ENCODE peak calls at places on chromosomes 16 and 17, in four cellular contexts. H is brain microvascular endothelial cell, K is IMR-90, L is GM23338. R is an unnamed sample.

GRCh38 chr16:30567160-30567990 is 4.1 kb downstream of the ZNF688 start:
- DNase-seq in H (no peak), K (peak), L (no peak), R (no peak)

GRCh38 chr17:72175263-72175662 is 54.4 kb downstream of the SOX9 start:
- DNase-seq in H (no peak), L (no peak), K (no peak), R (no peak)

GRCh38 chr16:50252082-50252611 is 14.2 kb upstream of the ADCY7 start:
- DNase-seq in H (no peak), K (no peak), L (no peak), R (peak)

GRCh38 chr17:64504769-64505319 is 1.2 kb downstream of the DDX5 start:
- DNase-seq in H (peak), L (no peak), K (peak), R (no peak)

GRCh38 chr17:29078183-29079045 is 35.5 kb downstream of the PIPOX start:
- DNase-seq in L (no peak), H (no peak), K (peak), R (no peak)

GRCh38 chr16:26525856-26526255 is 540.9 kb upstream of the C16orf82 start:
- DNase-seq in K (no peak), H (no peak), L (no peak), R (no peak)

GRCh38 chr17:47205419-47205963 is 3.7 kb upstream of the MYL4 start:
- DNase-seq in K (peak), H (peak), L (peak), R (no peak)

GRCh38 chr17:7081341-7082062 is 1.5 kb upstream of the CLEC10A start:
- DNase-seq in H (no peak), K (no peak), L (no peak), R (no peak)

GRCh38 chr17:33628500-33629336 is 335.6 kb upstream of the ASIC2 start:
- DNase-seq in L (no peak), K (no peak), H (no peak), R (no peak)

GRCh38 chr17:59757043-59757824 is 49.8 kb downstream of the VMP1 start:
- DNase-seq in K (no peak), H (no peak), L (no peak), R (no peak)

DNA sequence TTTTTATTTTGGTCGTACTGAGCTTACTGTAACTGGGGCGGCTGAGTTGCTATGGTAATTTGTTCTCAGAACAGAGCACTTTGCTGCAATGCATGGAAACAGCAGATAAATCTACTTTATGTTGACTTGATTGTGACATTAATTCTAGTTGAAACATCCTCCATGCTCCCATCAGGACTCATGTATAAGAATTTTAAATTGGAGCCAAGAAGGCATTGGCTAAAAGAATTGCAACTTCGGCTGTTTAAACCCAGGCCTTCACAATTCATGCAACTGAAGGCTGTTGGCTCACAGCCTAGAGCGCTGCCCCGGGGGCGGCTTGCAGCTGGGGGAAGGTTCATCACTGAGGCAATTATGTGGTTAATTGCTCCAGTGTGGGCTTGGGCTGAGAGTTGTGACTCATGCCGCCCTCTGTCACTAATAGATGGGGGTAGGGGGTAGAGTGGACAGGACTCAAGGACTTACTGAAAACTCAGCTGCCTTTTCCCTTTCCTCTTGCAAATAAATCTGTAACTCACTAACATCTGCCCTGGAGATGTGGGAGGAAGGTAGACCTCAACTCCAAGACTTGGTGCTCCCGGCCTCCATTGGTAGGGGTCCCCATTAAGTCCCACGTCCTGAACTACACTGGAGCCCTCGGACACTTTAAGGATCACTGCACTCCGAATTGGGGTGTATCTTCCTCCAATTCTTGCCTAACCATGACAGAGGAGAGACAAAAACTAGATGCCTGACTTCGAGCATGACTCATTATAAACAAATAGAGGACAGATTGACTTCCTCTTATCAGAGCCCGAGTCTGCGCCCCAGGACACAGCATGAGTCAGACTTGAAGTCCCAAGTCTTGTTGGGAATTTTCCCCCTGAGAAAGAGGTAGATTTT is 37.5 kb downstream of the ERCC4 start:
- DNase-seq in H (peak), K (peak), L (no peak), R (peak)
- H3K4me3 ChIP-seq in H (peak), K (peak), L (no peak), R (peak)

DNA sequence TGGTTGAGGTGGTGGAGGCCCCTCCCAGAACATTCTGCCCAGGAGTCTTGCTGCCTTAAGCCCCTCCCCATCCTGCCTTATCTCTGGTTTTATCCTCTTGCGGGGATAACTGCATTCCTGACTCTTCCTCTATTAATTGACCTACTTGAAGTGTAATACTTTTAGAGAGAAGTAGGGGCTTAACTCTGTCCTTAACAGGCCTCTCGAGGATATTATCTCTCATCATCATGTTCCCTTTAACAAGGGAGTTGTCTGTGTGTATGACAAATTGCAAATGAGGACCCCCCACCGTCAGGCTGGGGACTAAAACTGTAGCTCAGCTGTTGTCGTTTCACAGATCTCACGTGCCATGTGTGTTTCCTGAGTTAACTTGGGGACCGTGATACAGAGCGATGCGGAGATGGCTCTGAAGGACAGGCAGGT is 106.1 kb downstream of the RPTOR start:
- DNase-seq in K (no peak), H (peak), L (no peak), R (no peak)
- H3K4me3 ChIP-seq in K (no peak), H (no peak), L (no peak), R (no peak)

DNA sequence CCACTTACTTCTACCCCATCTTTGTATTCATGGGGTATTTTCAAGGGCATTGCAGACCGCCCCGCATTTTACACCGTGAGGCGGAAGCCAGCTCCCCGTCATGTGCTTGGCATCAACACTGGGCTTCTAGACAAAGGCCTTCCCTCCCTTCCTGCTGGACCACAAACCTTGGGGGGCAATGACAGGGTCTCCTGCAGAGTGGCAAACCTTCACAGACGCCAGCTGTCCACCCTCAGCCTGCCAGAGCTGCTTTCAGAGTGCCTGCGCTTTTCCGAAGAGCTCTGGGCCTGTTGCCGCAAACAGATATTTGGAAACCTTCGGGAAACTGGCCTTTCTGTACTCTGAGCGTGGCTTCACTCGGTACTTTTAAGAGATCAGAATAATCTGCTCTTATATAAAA is 152.2 kb upstream of the CHMP6 start:
- DNase-seq in L (no peak), H (no peak), K (no peak), R (no peak)
- H3K4me3 ChIP-seq in L (no peak), H (no peak), K (no peak), R (no peak)

DNA sequence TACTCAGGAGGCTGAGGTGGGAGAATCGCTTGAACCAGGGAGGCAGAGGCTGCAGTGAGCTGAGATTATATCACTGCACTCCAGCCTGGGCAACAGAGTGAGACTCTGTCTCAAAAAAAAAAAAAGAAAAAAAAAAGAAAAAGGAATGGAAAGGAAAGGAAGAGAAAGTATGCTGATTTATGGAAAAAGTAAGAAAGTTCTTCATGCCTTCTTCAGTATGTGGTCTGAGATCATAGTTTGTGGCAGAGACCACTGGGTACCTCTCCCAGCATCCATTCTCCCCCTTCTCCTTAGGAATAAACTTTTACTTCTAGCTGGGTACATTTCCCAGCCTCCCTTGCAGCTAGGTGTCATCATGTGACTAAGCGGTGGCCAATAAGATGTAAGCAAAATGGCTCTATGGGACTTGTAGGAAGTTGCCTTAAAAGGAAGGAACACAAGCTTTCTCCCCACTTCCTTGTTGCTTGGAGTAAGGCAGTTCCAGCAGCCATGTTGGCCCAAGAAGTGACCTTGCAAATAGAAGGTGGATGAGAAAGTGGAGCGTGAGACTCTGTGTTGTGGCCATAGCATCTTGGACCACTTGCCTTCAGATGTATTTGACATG is 26.1 kb upstream of the XPO6 start:
- DNase-seq in L (no peak), H (no peak), K (no peak), R (no peak)
- H3K4me3 ChIP-seq in L (no peak), H (no peak), K (no peak), R (no peak)

GRCh38 chr16:86574646-86575045 is 3.7 kb upstream of the FOXL1 start:
- DNase-seq in L (no peak), H (no peak), K (no peak), R (no peak)

GRCh38 chr16:86575754-86576557 is 2.4 kb upstream of the FOXL1 start:
- DNase-seq in K (peak), L (peak), H (peak), R (peak)

GRCh38 chr16:86576591-86577313 is 1.6 kb upstream of the FOXL1 start:
- DNase-seq in L (peak), K (no peak), H (peak), R (no peak)

GRCh38 chr16:86573646-86574508 is 4.5 kb upstream of the FOXL1 start:
- DNase-seq in L (no peak), K (no peak), H (no peak), R (no peak)

GRCh38 chr16:86575095-86575685 is 3.2 kb upstream of the FOXL1 start:
- DNase-seq in L (no peak), K (no peak), H (no peak), R (no peak)
- H3K4me3 ChIP-seq in L (peak), K (no peak), H (peak), R (peak)

GRCh38 chr16:67965668-67966548 is 2.5 kb downstream of the SLC12A4 start:
- DNase-seq in K (no peak), L (no peak), H (no peak), R (no peak)
- H3K4me3 ChIP-seq in K (peak), L (peak), H (peak), R (peak)

DNA sequence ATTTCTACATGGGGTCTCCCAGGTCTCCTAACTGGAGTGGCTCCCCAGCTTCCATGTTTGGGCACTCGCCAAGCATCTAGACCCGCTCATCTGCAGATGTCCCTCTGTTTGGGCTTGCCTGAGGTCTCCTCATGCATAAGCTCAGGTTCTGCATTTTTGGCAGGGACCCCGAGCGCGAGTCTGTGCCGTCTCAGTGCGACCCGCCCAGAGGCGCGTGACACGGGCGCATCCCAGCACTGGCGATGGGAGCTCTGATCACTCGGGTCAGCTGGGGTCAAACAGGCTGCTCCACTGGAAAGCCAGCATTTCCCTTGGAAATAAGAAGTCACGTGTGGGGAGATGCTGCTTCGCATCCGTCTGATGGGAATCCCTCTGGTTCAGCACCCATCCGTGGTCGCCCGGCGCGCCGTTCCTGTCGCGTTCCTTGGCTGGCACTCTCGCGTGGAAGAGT is 56.9 kb upstream of the FASN start:
- DNase-seq in H (no peak), L (no peak), K (no peak), R (no peak)
- H3K4me3 ChIP-seq in H (no peak), L (no peak), K (no peak), R (no peak)

GRCh38 chr16:19115148-19116021 is 1.6 kb downstream of the ITPRIPL2 start:
- DNase-seq in K (no peak), L (peak), H (no peak), R (no peak)
- H3K4me3 ChIP-seq in K (peak), L (peak), H (peak), R (peak)

DNA sequence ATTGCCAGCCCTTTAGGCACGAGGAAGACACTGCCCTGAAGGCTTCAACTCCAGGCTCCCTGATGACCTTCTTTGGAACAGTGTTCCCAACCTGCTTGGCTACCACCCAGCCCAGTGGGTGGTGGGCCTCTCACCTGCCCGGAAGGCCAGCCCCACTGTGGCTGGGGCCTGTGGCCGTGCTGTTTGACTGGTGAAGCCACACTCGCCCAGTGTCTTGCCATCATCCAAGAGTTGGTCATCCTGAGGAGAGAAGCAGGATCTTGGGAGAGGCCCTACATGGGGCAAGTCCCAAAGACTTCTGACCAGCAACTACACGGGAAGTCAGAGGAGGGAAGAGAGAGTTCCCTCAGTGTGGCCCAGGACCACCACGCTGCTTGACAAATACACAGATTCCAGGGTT is 1.8 kb downstream of the ELOB start:
- DNase-seq in L (no peak), K (no peak), H (no peak), R (no peak)
- H3K4me3 ChIP-seq in L (no peak), K (no peak), H (no peak), R (peak)

DNA sequence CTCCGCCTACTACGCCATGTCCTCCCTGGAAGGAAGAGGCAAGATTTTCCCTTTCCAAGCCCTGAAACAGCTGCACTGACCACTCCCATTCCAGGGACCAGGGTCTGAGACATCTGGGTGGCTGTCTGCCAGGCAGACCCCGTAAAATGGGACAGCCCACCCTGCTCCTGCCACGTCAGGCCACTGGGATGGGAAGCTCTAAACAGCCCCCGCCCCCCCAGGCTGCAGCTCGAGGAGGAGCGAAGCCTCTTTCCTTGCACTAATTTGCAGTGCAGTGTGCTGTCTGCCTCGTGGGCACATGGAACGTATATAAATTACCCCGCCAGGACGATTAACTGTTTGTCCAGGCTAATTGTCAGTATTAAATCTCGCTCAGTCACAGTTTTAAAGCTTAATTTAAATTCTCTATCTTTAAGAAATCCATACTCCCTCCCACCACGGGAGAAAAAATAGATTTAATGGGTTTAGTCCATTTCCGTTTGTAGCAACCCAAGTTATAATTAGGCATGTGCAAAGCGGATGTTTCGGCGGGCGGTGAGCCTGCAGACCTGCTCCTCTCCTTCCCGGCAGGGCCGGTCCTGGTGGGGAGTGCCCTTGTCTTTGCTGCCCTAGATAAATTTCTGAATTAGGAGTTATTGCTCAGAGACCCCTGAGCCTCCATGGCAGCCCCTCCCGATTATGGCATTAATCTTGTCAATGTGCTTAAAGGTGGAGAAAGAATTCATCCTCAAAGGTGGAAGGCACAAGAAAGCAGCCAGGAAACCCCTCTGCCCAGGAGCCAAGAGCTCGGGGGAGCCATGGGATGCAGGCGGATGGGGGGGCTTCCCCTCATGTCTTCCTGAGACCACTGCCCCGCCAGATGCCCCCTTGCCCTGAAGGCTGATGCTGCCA is 268.0 kb upstream of the TNRC6C start:
- DNase-seq in L (no peak), K (no peak), H (no peak), R (peak)
- H3K4me3 ChIP-seq in L (no peak), K (peak), H (no peak), R (peak)